ENCODE peak calls at places on chromosomes 1 and 21, in seven cellular contexts. A is MCF 10A, Z is right lobe of liver, P is mammary epithelial cell, F is kidney, M is lower lobe of right lung, H is nephron progenitor cell. Y is an unnamed sample.

GRCh38 chr1:156676820-156677615 is at the start of gene NES:
- DNase-seq in P (no peak), A (no peak), F (peak), M (no peak), Z (peak), H (peak), Y (no peak)

GRCh38 chr21:32717851-32718316 is 9.9 kb downstream of the SYNJ1 start:
- DNase-seq in Z (no peak), P (peak), A (no peak), H (no peak), F (no peak), M (no peak), Y (no peak)

GRCh38 chr1:167431261-167431908 is 86.9 kb downstream of the CD247 start:
- DNase-seq in P (no peak), H (no peak), Z (no peak), F (no peak), A (no peak), M (no peak), Y (no peak)

GRCh38 chr1:245168090-245168489 is 13.3 kb downstream of the KIF26B start:
- DNase-seq in P (no peak), M (peak), F (peak), Z (peak), A (no peak), H (no peak), Y (peak)

GRCh38 chr1:221335161-221336101 is 406.5 kb downstream of the DUSP10 start:
- DNase-seq in M (no peak), A (peak), F (peak), P (peak), Z (no peak), H (peak), Y (no peak)

GRCh38 chr21:35993875-35994490 is 66.3 kb downstream of the SETD4 start:
- DNase-seq in A (no peak), H (no peak), P (no peak), Z (no peak), F (no peak), M (no peak), Y (no peak)

GRCh38 chr21:45954271-45954670 is 27.3 kb upstream of the COL6A1 start:
- DNase-seq in M (no peak), F (no peak), A (no peak), P (no peak), H (no peak), Z (no peak), Y (peak)

GRCh38 chr21:36756527-36756926 is 57.6 kb downstream of the SIM2 start:
- DNase-seq in A (no peak), F (no peak), Z (no peak), M (no peak), H (no peak), P (no peak), Y (no peak)

GRCh38 chr1:45557422-45557944 is 6.9 kb downstream of the AKR1A1 start:
- DNase-seq in M (peak), P (peak), Z (peak), H (no peak), F (peak), A (peak), Y (no peak)

GRCh38 chr1:33255347-33256311 is 663 bp upstream of the ZNF362 start:
- DNase-seq in A (peak), P (peak), H (peak), M (peak), F (peak), Z (peak), Y (peak)

GRCh38 chr1:187685338-187685737 is 856.6 kb downstream of the PLA2G4A start:
- DNase-seq in P (peak), Z (no peak), M (no peak), H (no peak), F (no peak), A (peak), Y (no peak)

GRCh38 chr1:117512728-117513321 is 93.0 kb upstream of the TENT5C start:
- DNase-seq in Z (no peak), P (peak), H (no peak), A (peak), F (no peak), M (no peak), Y (no peak)

GRCh38 chr1:37475380-37476086 is 1.2 kb downstream of the ZC3H12A start:
- DNase-seq in P (no peak), H (no peak), A (peak), Z (no peak), F (peak), M (no peak), Y (no peak)

GRCh38 chr1:167720965-167721616 is 691 bp upstream of the MPZL1 start:
- DNase-seq in Z (peak), F (no peak), P (peak), M (peak), H (no peak), A (peak), Y (no peak)

GRCh38 chr21:31132574-31133242 is 94.4 kb upstream of the KRTAP19-8 start:
- DNase-seq in M (no peak), H (no peak), P (no peak), A (no peak), Z (no peak), F (no peak), Y (no peak)

GRCh38 chr1:223712856-223713494 is 636 bp downstream of the CAPN2 start:
- DNase-seq in H (peak), P (no peak), Z (peak), A (peak), M (peak), F (peak), Y (no peak)

GRCh38 chr1:25487628-25488027 is 55.8 kb upstream of the LDLRAP1 start:
- DNase-seq in P (no peak), F (no peak), H (no peak), Z (no peak), A (no peak), M (no peak), Y (no peak)

GRCh38 chr1:233723387-233723786 is 109.5 kb downstream of the KCNK1 start:
- DNase-seq in Z (no peak), A (no peak), M (no peak), H (no peak), P (no peak), F (no peak), Y (no peak)

GRCh38 chr1:218878369-218878768 is 295.3 kb upstream of the LYPLAL1 start:
- DNase-seq in A (peak), Z (no peak), H (no peak), P (peak), M (no peak), F (no peak), Y (no peak)

DNA sequence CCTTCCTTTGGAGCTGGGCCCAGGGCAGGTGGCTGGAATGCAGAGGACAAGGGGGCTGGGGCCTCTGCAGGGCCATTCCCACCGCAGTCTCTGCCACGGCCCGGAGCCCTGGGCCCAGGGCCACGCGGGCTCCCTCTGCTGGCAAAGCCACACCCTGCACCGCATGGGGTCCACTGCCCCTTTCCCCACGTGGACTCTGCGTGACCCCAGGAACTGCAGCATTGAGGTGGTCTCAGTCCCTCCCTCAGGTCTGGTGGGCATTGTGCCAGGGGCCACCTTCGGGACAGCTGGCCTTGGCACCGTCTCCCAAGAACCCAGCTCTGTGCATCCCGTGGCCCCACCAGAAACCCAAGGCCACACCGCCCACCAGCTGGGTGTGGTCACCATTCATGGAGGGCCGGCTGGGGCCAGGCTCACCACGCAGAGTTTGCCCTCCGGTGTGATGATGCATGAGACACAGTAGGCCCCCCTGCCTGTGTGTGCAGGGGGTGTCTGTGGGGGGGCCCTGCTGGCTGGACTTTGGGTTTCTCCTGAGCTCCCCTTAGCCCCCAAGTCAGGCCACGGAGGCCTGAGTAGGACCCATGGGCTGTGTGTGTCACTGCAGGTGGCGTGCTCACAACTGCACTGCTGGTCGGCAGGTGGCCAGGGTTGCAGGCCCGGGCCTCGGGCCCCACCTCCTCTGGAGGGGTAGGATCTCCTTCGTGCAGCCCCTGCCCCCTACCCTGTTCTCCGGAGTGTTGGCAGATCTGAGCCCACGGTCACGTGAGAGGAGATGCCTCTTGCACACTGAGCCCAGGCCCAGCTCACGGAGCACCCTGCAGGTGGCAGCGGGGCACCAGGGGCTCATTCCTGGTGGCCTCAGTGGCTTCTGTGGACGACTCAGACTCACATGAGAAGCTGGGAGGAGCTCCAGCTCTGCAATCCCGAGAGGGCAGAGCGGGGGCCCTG is 5.7 kb downstream of the VWA1 start:
- DNase-seq in A (peak), P (no peak), Z (no peak), F (peak), H (peak), M (peak), Y (peak)
- TF ChIP-seq CTCF in A (peak), P (peak), Z (peak), F (peak), H (peak), M (peak), Y (peak)

GRCh38 chr1:179252606-179253005 is 23.1 kb upstream of the ABL2 start:
- DNase-seq in M (no peak), Z (no peak), H (no peak), P (no peak), A (no peak), F (no peak), Y (no peak)

GRCh38 chr1:179251675-179252074 is 22.2 kb upstream of the ABL2 start:
- DNase-seq in F (no peak), M (no peak), A (peak), H (no peak), P (peak), Z (no peak), Y (no peak)

GRCh38 chr1:179247923-179248322 is 18.4 kb upstream of the ABL2 start:
- DNase-seq in F (no peak), H (no peak), P (no peak), A (no peak), Z (no peak), M (no peak), Y (no peak)

DNA sequence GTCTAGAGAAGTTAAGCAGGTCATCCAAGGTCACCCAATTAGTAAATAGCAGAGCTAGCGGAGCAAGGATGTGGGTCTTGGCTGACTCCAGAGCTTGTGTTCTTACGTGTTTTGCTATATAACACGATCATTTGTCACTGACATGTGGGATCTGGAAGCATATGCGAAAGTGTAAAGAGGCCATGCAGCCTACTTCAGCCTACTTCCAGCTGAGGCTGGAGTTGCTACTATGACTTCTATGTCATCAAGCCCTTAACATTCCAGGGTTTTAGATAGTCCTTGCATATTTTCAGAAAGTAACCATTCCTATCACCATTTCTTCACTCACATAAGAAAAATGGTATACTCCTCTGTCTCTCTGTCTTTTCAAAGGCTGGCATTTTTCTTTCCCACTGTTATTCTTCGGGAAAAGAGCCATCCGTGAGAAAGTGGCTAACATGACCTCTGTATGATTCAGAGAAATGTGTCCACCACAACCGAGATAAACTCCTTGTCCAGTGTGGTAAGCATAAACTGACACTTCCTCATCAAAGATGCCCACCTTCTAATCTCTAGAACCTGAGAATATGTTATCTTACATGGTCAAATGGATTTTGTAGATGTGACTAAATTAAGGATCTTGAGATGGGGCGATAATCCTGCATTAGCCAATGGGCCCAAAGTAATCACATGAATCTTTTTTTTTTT is 24.0 kb upstream of the ABL2 start:
- DNase-seq in M (no peak), Z (no peak), A (no peak), P (no peak), H (no peak), F (no peak), Y (no peak)
- TF ChIP-seq CTCF in M (no peak), Z (no peak), A (no peak), P (no peak), H (no peak), F (no peak), Y (no peak)

DNA sequence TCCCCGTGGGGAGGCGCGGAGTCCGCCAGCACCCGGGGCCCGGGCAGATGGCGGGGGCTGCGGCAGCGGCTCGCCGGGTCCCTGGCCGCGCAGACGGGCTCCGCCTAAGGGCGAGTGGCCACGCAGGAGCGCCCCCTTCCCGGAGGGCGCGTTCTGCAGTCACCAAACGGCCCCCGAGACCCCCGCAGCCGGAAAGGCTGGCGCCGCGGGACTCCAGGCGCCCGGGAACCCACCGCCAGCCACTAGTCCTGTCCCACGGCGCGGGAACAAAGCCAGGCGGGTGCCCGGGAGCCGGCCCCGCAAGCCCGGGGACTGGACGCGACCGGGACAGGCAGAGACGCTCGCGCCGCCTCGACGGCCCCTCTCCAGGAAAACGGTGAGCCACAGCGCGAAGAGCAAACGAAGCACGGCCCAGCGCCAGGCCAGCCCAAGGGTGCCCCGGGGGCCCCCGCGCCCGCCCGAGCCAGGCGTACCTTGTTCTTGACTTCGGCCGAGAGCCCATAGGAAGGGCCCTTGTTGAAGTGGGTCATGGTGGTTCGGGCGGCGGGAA is 470 bp downstream of the CNN3 start:
- DNase-seq in F (peak), P (peak), H (peak), M (peak), A (peak), Z (peak), Y (no peak)
- TF ChIP-seq CTCF in F (no peak), P (peak), H (peak), M (peak), A (peak), Z (peak), Y (no peak)

GRCh38 chr1:55480396-55480795 is 265.2 kb upstream of the USP24 start:
- DNase-seq in H (no peak), A (no peak), M (no peak), P (no peak), F (no peak), Z (no peak), Y (no peak)

GRCh38 chr1:55476445-55477015 is 261.4 kb upstream of the USP24 start:
- DNase-seq in Z (no peak), M (no peak), H (no peak), P (no peak), A (no peak), F (peak), Y (no peak)

GRCh38 chr1:55477953-55478352 is 262.8 kb upstream of the USP24 start:
- DNase-seq in P (no peak), F (no peak), H (no peak), Z (no peak), M (no peak), A (no peak), Y (no peak)

GRCh38 chr1:55479970-55480369 is 264.8 kb upstream of the USP24 start:
- DNase-seq in A (no peak), Z (no peak), H (no peak), F (no peak), M (no peak), P (no peak), Y (no peak)

DNA sequence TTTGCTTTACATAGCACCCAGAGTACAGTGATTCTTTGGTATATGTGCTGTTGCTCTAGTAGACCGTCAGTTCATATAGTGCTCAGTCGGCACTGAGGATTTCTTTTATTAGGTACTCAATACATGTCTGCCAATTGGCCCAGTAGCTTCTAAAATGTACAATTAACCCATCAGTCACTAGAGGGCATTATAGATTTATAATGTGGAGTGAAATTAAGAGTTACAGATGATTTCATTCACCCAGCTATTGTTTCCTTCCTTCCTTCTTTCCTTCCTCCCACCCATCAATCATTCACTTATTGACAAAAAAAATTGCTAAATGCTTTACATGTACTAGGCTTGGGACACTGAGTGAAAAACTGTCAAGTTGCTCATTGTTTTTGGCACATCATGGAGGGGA is 263.6 kb upstream of the USP24 start:
- DNase-seq in H (no peak), P (peak), A (peak), Z (no peak), F (no peak), M (no peak), Y (no peak)
- TF ChIP-seq CTCF in H (no peak), P (peak), A (peak), Z (peak), F (no peak), M (no peak), Y (no peak)

DNA sequence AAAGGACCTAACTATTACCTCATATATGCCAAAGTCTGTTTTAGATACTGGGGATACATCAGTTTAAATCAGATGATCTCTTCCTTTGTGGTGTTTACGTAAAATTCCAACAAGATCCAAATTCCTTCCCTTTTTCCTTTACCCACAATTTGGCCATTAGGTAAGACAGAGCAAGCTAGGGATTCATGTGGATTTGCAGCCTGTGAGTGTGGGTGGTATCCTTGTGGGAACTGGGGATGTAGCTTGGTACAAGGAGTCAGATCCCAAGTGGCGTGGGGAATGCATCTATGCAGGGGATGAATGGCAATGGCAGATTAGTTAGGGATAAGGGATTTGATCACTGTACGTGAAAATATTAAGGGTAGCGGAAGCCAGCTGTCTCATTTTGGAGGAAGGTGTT is 9.8 kb upstream of the STRIP1 start:
- DNase-seq in H (no peak), A (no peak), P (no peak), Z (no peak), M (no peak), F (no peak), Y (no peak)
- TF ChIP-seq CTCF in H (no peak), A (no peak), P (no peak), Z (no peak), M (no peak), F (no peak), Y (no peak)

GRCh38 chr1:205075642-205076155 is 8.6 kb downstream of the TMEM81 start:
- DNase-seq in F (no peak), P (no peak), Z (no peak), H (no peak), A (no peak), M (no peak), Y (no peak)
- TF ChIP-seq CTCF in F (no peak), P (no peak), Z (no peak), H (no peak), A (no peak), M (no peak), Y (no peak)

GRCh38 chr1:48916121-48917069 is 139.7 kb upstream of the BEND5 start:
- DNase-seq in A (peak), M (no peak), Z (no peak), H (peak), F (no peak), P (peak), Y (no peak)
- TF ChIP-seq CTCF in A (peak), M (peak), Z (peak), H (peak), F (peak), P (peak), Y (no peak)

Y was measured in CD14-positive monocyte.